ENCODE peak calls at places on chromosome 11, in five cellular contexts. One of them, this sample, is unnamed.

GRCh38 chr11:120108154-120108784 is 29.6 kb downstream of the TRIM29 start:
- DNase-seq in lower lobe of right lung: peak; percentile 76
- DNase-seq in NCI-H510A treated with DMSO at 0.1 percent for 48 hours: peak; percentile 25
- DNase-seq in retina: peak; percentile 88
- DNase-seq in fibroblast of lung: peak; percentile 23
- DNase-seq in this sample: peak; percentile 49

GRCh38 chr11:121842186-121842585 is 273.8 kb downstream of the BLID start:
- DNase-seq in lower lobe of right lung: no peak
- DNase-seq in NCI-H510A treated with DMSO at 0.1 percent for 48 hours: no peak
- DNase-seq in retina: no peak
- DNase-seq in fibroblast of lung: no peak
- DNase-seq in this sample: no peak

GRCh38 chr11:16049611-16050010 is 306.7 kb downstream of the SOX6 start:
- DNase-seq in lower lobe of right lung: no peak
- DNase-seq in NCI-H510A treated with DMSO at 0.1 percent for 48 hours: peak; percentile 24
- DNase-seq in retina: no peak
- DNase-seq in fibroblast of lung: no peak
- DNase-seq in this sample: no peak

GRCh38 chr11:126115253-126115540 is 52.5 kb upstream of the CDON start:
- DNase-seq in lower lobe of right lung: peak; percentile 78
- DNase-seq in NCI-H510A treated with DMSO at 0.1 percent for 48 hours: peak; percentile 66
- DNase-seq in retina: peak; percentile 12
- DNase-seq in fibroblast of lung: no peak
- DNase-seq in this sample: no peak

GRCh38 chr11:73862971-73863370 is 13.7 kb downstream of the COA4 start:
- DNase-seq in lower lobe of right lung: no peak
- DNase-seq in NCI-H510A treated with DMSO at 0.1 percent for 48 hours: no peak
- DNase-seq in retina: no peak
- DNase-seq in fibroblast of lung: no peak
- DNase-seq in this sample: no peak

GRCh38 chr11:33716236-33716635 is 15.6 kb upstream of the C11orf91 start:
- DNase-seq in lower lobe of right lung: no peak
- DNase-seq in NCI-H510A treated with DMSO at 0.1 percent for 48 hours: no peak
- DNase-seq in retina: no peak
- DNase-seq in fibroblast of lung: peak; percentile 31
- DNase-seq in this sample: no peak

GRCh38 chr11:75858613-75859012 is 43.6 kb downstream of the UVRAG start:
- DNase-seq in lower lobe of right lung: no peak
- DNase-seq in NCI-H510A treated with DMSO at 0.1 percent for 48 hours: no peak
- DNase-seq in retina: no peak
- DNase-seq in fibroblast of lung: peak; percentile 72
- DNase-seq in this sample: no peak

GRCh38 chr11:123616505-123617198 is 37.8 kb downstream of the SCN3B start:
- DNase-seq in lower lobe of right lung: no peak
- DNase-seq in NCI-H510A treated with DMSO at 0.1 percent for 48 hours: no peak
- DNase-seq in retina: no peak
- DNase-seq in fibroblast of lung: peak; percentile 86
- DNase-seq in this sample: no peak

GRCh38 chr11:88266157-88266556 is 71.4 kb downstream of the CTSC start:
- DNase-seq in lower lobe of right lung: no peak
- DNase-seq in NCI-H510A treated with DMSO at 0.1 percent for 48 hours: no peak
- DNase-seq in retina: no peak
- DNase-seq in fibroblast of lung: no peak
- DNase-seq in this sample: no peak

GRCh38 chr11:1553808-1554594 is 18.1 kb downstream of the DUSP8 start:
- DNase-seq in lower lobe of right lung: peak; percentile 94
- DNase-seq in NCI-H510A treated with DMSO at 0.1 percent for 48 hours: peak; percentile 39
- DNase-seq in retina: no peak
- DNase-seq in fibroblast of lung: no peak
- DNase-seq in this sample: peak; percentile 67

GRCh38 chr11:83002522-83002921 is 69.2 kb downstream of the RAB30 start:
- DNase-seq in lower lobe of right lung: no peak
- DNase-seq in NCI-H510A treated with DMSO at 0.1 percent for 48 hours: no peak
- DNase-seq in retina: no peak
- DNase-seq in fibroblast of lung: no peak
- DNase-seq in this sample: no peak

GRCh38 chr11:108705061-108705460 is 40.2 kb downstream of the DDX10 start:
- DNase-seq in lower lobe of right lung: no peak
- DNase-seq in NCI-H510A treated with DMSO at 0.1 percent for 48 hours: no peak
- DNase-seq in retina: no peak
- DNase-seq in fibroblast of lung: no peak
- DNase-seq in this sample: no peak

GRCh38 chr11:66315921-66316811 is 678 bp downstream of the CD248 start:
- DNase-seq in lower lobe of right lung: no peak
- DNase-seq in NCI-H510A treated with DMSO at 0.1 percent for 48 hours: no peak
- DNase-seq in retina: peak; percentile 57
- DNase-seq in fibroblast of lung: no peak
- DNase-seq in this sample: peak; percentile 29

GRCh38 chr11:76237914-76238313 is 31.6 kb upstream of the WNT11 start:
- DNase-seq in lower lobe of right lung: no peak
- DNase-seq in NCI-H510A treated with DMSO at 0.1 percent for 48 hours: peak; percentile 25
- DNase-seq in retina: no peak
- DNase-seq in fibroblast of lung: no peak
- DNase-seq in this sample: peak; percentile 27

GRCh38 chr11:102669664-102670063 is 35.9 kb downstream of the MMP27 start:
- DNase-seq in lower lobe of right lung: no peak
- DNase-seq in NCI-H510A treated with DMSO at 0.1 percent for 48 hours: no peak
- DNase-seq in retina: no peak
- DNase-seq in fibroblast of lung: peak; percentile 55
- DNase-seq in this sample: no peak

GRCh38 chr11:69130586-69131566 is 24.9 kb upstream of the SMIM38 start:
- DNase-seq in lower lobe of right lung: no peak
- DNase-seq in NCI-H510A treated with DMSO at 0.1 percent for 48 hours: no peak
- DNase-seq in retina: no peak
- DNase-seq in fibroblast of lung: no peak
- DNase-seq in this sample: no peak

GRCh38 chr11:75523189-75523588 is 2.6 kb downstream of the GDPD5 start:
- DNase-seq in lower lobe of right lung: no peak
- DNase-seq in NCI-H510A treated with DMSO at 0.1 percent for 48 hours: no peak
- DNase-seq in retina: no peak
- DNase-seq in fibroblast of lung: no peak
- DNase-seq in this sample: no peak